ENCODE peak calls at places on chromosome 17, in five cellular contexts. P is HepG2; H is stomach; Q is kidney; K is CD4-positive, alpha-beta memory T cell. C is an unnamed sample.

GRCh38 chr17:37774508-37774907 is 29.6 kb upstream of the HNF1B start:
- DNase-seq in Q (no peak), K (no peak), H (no peak), P (no peak), C (no peak)

GRCh38 chr17:43423777-43424455 is 25.1 kb downstream of the ARL4D start:
- DNase-seq in H (no peak), Q (no peak), K (no peak), P (no peak), C (no peak)

GRCh38 chr17:38511126-38512108 is 83.2 kb downstream of the ARHGAP23 start:
- DNase-seq in P (no peak), K (no peak), H (no peak), Q (peak; percentile 75), C (no peak)

GRCh38 chr17:6666557-6666956 is 15.0 kb downstream of the C17orf100 start:
- DNase-seq in P (no peak), K (no peak), H (no peak), Q (no peak), C (no peak)

GRCh38 chr17:80348551-80349436 is 66.2 kb upstream of the ENDOV start:
- DNase-seq in Q (no peak), H (no peak), K (no peak), P (no peak), C (no peak)

GRCh38 chr17:40915199-40915661 is 22.2 kb downstream of the KRT23 start:
- DNase-seq in P (peak; percentile 96), Q (no peak), H (no peak), K (no peak), C (no peak)

GRCh38 chr17:37476431-37477130 is 13.1 kb upstream of the DUSP14 start:
- DNase-seq in Q (no peak), K (no peak), H (no peak), P (peak; percentile 23), C (no peak)

GRCh38 chr17:75738218-75738802 is 17.1 kb downstream of the ITGB4 start:
- DNase-seq in H (no peak), Q (no peak), P (peak; percentile 57), K (no peak), C (no peak)

GRCh38 chr17:80146121-80147034 is 550 bp downstream of the EIF4A3 start:
- DNase-seq in H (no peak), P (no peak), Q (no peak), K (peak; percentile 18), C (peak; percentile 48)

GRCh38 chr17:82930043-82930923 is 90.5 kb upstream of the ZNF750 start:
- DNase-seq in K (no peak), Q (peak; percentile 54), P (no peak), H (no peak), C (no peak)

GRCh38 chr17:39926588-39927100 is 757 bp downstream of the ORMDL3 start:
- DNase-seq in Q (peak; percentile 85), P (peak; percentile 78), H (peak; percentile 55), K (peak; percentile 46), C (peak; percentile 72)

GRCh38 chr17:57898487-57899311 is 48.9 kb upstream of the MRPS23 start:
- DNase-seq in Q (peak; percentile 89), P (peak; percentile 72), H (peak; percentile 72), K (no peak), C (no peak)

GRCh38 chr17:77566151-77566550 is 392.4 kb upstream of the TNRC6C start:
- DNase-seq in H (no peak), Q (no peak), K (no peak), P (no peak), C (no peak)

DNA sequence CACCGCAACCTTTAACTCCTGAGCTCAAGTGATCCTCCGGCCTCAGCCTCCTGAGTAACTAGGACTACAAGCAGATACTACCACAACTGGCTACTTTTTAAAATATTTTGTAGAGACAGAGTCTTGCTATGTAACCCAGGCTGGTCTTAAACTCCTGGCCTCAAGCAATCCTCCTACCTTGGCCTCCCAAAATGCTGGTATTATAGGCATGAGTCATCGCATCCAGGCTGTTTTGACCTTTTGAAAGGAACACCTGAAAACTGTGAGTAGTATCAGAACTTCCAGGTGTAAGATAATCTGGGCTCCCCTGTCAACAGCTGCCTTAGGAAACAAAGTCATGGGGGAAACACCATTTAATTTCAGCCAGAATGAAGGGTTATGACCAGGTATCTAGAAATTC is 77.5 kb downstream of the CYTH1 start:
- DNase-seq in Q (no peak), P (no peak), H (peak; percentile 11), K (no peak), C (no peak)
- H3K36me3 ChIP-seq in Q (peaks cover 11% of the 10 kb centered on the region), P (peaks cover 54% of the 10 kb centered on the region), H (peaks cover 43% of the 10 kb centered on the region), K (peaks cover 89% of the 10 kb centered on the region), C (peaks cover 69% of the 10 kb centered on the region)

DNA sequence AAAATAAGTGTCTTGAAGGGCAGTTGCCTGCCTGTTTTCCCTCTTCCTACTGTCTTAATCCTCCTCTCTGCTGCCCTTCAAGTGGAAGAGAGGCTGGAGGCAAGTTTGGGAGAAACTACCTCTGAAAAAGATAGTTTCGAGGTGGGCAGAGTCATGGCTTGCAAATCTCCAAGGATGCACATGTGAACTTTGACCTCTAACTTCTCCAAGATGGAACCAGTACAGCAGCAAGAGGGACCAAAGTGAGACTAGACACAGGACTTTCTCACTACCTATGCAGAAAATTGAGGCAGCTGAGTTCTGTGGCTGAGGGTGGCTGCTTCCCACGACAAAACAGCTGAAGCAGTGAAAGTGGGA is 887 bp upstream of the KCNH4 start:
- DNase-seq in K (no peak), H (no peak), Q (no peak), P (no peak), C (no peak)
- H3K4me3 ChIP-seq in K (no peak overlapping the region), H (no peak overlapping the region), Q (no peak overlapping the region), P (no peak overlapping the region), C (no peak overlapping the region)

GRCh38 chr17:11944587-11944986 is 52.7 kb downstream of the ZNF18 start:
- DNase-seq in H (no peak), P (no peak), K (no peak), Q (no peak), C (no peak)
- H3K27ac ChIP-seq in H (no peak overlapping the region), P (no peak overlapping the region), K (no peak overlapping the region), Q (no peak overlapping the region), C (no peak overlapping the region)

GRCh38 chr17:49814781-49815496 is 26.5 kb downstream of the KAT7 start:
- DNase-seq in P (no peak), K (no peak), Q (no peak), H (no peak), C (no peak)

GRCh38 chr17:49819118-49819517 is 28.8 kb downstream of the TAC4 start:
- DNase-seq in P (no peak), K (no peak), Q (no peak), H (no peak), C (no peak)

GRCh38 chr17:49817993-49818392 is 29.5 kb downstream of the KAT7 start:
- DNase-seq in P (no peak), H (no peak), Q (no peak), K (peak; percentile 74), C (peak; percentile 77)

GRCh38 chr17:49819651-49820050 is 28.2 kb downstream of the TAC4 start:
- DNase-seq in P (no peak), H (no peak), K (no peak), Q (no peak), C (no peak)

DNA sequence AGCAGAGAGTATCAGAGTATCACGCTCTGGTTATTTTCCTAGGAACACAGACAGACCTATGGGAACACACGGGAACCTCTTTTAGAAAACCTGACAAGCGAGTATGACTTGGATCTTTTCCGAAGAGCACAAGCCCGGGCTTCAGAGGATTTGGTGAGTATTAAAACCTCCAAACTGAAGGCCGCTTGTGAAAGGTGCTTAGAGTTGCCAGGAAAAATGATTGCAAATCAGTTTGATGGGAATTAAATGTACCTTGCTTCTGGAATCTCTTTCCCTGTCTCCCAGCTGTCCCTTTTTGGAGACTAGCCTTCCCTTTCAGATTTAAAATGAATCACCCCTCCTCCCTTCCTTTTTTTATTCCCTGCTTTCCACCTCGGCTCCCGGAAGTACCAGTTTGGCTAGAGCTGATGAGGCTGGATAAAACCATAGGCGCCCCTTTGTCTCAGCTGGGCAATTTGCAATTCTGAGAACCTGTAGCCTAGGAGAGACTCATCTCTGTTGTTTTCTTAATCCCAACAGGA is 27.3 kb downstream of the KAT7 start:
- DNase-seq in H (no peak), P (no peak), Q (no peak), K (no peak), C (no peak)
- H3K36me3 ChIP-seq in H (peaks cover 22% of the 10 kb centered on the region), P (peaks cover 82% of the 10 kb centered on the region), Q (peaks cover 24% of the 10 kb centered on the region), K (peaks cover 25% of the 10 kb centered on the region), C (peaks cover 21% of the 10 kb centered on the region)

GRCh38 chr17:17751489-17751995 is 70.3 kb downstream of the RAI1 start:
- DNase-seq in P (no peak), K (no peak), H (no peak), Q (peak; percentile 73), C (peak; percentile 31)
- H3K4me3 ChIP-seq in P (no peak overlapping the region), K (peak overlapping the region; percentile 39), H (peak overlapping the region; percentile 49), Q (peak overlapping the region; percentile 61), C (peak overlapping the region; percentile 73)